ENCODE peak calls at places on chromosomes 13 and 19, in six cellular contexts. Y, W, M, S, H and G are unnamed samples.

GRCh38 chr19:55585658-55586339 is 5.2 kb upstream of the ZNF579 start:
- DNase-seq in Y (no peak), W (peak; percentile 60), M (peak; percentile 90), S (no peak), H (no peak), G (peak; percentile 89)

GRCh38 chr13:32080328-32080744 is 48.8 kb downstream of the FRY start:
- DNase-seq in Y (no peak), W (no peak), M (no peak), S (no peak), H (no peak), G (no peak)

GRCh38 chr19:368624-369020 is 24.0 kb upstream of the MIER2 start:
- DNase-seq in Y (no peak), W (no peak), M (no peak), S (no peak), H (no peak), G (no peak)

GRCh38 chr19:58563034-58563573 is 4.7 kb upstream of the UBE2M start:
- DNase-seq in Y (no peak), W (peak; percentile 33), M (peak; percentile 50), S (no peak), H (no peak), G (no peak)

GRCh38 chr19:3547301-3547731 is 8.3 kb downstream of the TEKTIP1 start:
- DNase-seq in Y (peak; percentile 24), W (peak; percentile 53), M (no peak), S (no peak), H (no peak), G (peak; percentile 27)

GRCh38 chr19:31349160-31349881 is at the start of gene TSHZ3:
- DNase-seq in Y (peak; percentile 10), W (peak; percentile 84), M (peak; percentile 85), S (no peak), H (no peak), G (peak; percentile 83)

GRCh38 chr19:19068659-19069509 is 5.1 kb downstream of the SLC25A42 start:
- DNase-seq in Y (no peak), W (no peak), M (no peak), S (no peak), H (peak; percentile 74), G (no peak)

GRCh38 chr19:12156254-12157058 is at the start of gene ZNF625:
- DNase-seq in Y (peak; percentile 91), W (peak; percentile 77), M (peak; percentile 99), S (peak; percentile 71), H (peak; percentile 47), G (peak; percentile 97)

GRCh38 chr19:29105629-29106352 is 107.2 kb downstream of the UQCRFS1 start:
- DNase-seq in Y (no peak), W (no peak), M (peak; percentile 17), S (no peak), H (no peak), G (peak; percentile 52)

GRCh38 chr13:67134322-67135129 is 95.6 kb downstream of the PCDH9 start:
- DNase-seq in Y (no peak), W (no peak), M (no peak), S (no peak), H (no peak), G (no peak)

GRCh38 chr13:20403826-20404225 is 121.8 kb downstream of the CRYL1 start:
- DNase-seq in Y (no peak), W (no peak), M (no peak), S (no peak), H (no peak), G (no peak)

GRCh38 chr13:73075546-73075945 is 16.7 kb downstream of the KLF5 start:
- DNase-seq in Y (no peak), W (no peak), M (peak; percentile 91), S (no peak), H (no peak), G (peak; percentile 23)

GRCh38 chr19:51687791-51688664 is 5.1 kb upstream of the SPACA6 start:
- DNase-seq in Y (peak; percentile 62), W (peak; percentile 86), M (peak; percentile 83), S (peak; percentile 54), H (no peak), G (peak; percentile 72)

GRCh38 chr19:21749090-21749489 is 18.3 kb downstream of the ZNF100 start:
- DNase-seq in Y (no peak), W (peak; percentile 14), M (no peak), S (no peak), H (no peak), G (no peak)

GRCh38 chr13:22883961-22884360 is 296.8 kb upstream of the SGCG start:
- DNase-seq in Y (no peak), W (no peak), M (no peak), S (no peak), H (no peak), G (peak; percentile 54)

GRCh38 chr13:40401911-40402776 is 264.3 kb downstream of the FOXO1 start:
- DNase-seq in Y (peak; percentile 89), W (peak; percentile 96), M (no peak), S (peak; percentile 88), H (no peak), G (no peak)

GRCh38 chr19:30596268-30596667 is 224.1 kb downstream of the ZNF536 start:
- DNase-seq in Y (no peak), W (no peak), M (no peak), S (no peak), H (no peak), G (no peak)

GRCh38 chr13:106497079-106497478 is 38.4 kb downstream of the EFNB2 start:
- DNase-seq in Y (no peak), W (no peak), M (no peak), S (no peak), H (no peak), G (no peak)

GRCh38 chr19:41575998-41576397 is at the start of gene CEACAM21:
- DNase-seq in Y (no peak), W (no peak), M (no peak), S (no peak), H (peak; percentile 48), G (no peak)

GRCh38 chr13:105047676-105048295 is 1487.7 kb downstream of the EFNB2 start:
- DNase-seq in Y (no peak), W (no peak), M (no peak), S (no peak), H (no peak), G (no peak)

GRCh38 chr13:37492741-37493514 is 105.6 kb downstream of the POSTN start:
- DNase-seq in Y (no peak), W (peak; percentile 87), M (no peak), S (no peak), H (peak; percentile 32), G (no peak)

GRCh38 chr19:23992348-23992747 is 77.7 kb downstream of the ZNF726 start:
- DNase-seq in Y (no peak), W (no peak), M (no peak), S (no peak), H (peak; percentile 38), G (no peak)
- H3K27ac ChIP-seq in Y (no peak overlapping the region), W (no peak overlapping the region), M (no peak overlapping the region), S (no peak overlapping the region), H (no peak overlapping the region), G (no peak overlapping the region)

DNA sequence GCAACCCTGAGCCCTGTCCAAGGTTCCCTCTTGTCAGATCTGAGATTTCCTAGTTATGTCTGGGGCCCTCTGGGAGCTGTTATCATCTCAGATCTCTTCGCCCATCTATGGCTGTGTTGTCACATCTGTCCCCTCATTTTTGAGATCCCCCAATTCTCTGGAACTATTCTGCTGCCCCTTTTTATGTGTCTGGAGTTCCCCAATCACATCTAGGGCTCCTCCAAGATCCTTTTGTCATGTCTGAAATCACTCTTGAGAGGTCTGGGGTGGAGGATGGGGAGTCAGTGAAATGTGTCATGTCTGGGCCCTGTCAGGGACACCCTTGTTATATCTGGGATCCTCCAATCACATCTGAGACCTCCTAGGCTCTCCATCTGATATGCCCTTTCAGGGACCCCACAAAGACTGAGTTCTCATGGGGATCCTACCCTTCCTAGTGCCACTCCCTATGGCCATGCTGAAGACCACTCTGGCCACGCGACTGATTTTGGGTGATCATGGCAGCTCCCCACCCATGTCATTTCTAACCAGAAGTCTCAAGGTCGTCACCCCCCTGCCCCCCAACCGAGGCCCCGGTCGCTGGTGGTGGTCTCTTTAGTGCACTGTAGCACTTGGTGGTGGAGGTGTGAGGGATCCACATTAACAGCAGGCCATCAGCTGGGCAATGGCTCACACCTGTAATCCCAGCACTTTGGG is 3.8 kb upstream of the MYBPC2 start:
- DNase-seq in Y (no peak), W (no peak), M (no peak), S (no peak), H (no peak), G (no peak)
- H3F3A ChIP-seq in Y (no peaks in the 10 kb centered on the region), W (no peaks in the 10 kb centered on the region), M (peaks cover 20% of the 10 kb centered on the region), S (no peaks in the 10 kb centered on the region), H (no peaks in the 10 kb centered on the region), G (peaks cover 4% of the 10 kb centered on the region)

DNA sequence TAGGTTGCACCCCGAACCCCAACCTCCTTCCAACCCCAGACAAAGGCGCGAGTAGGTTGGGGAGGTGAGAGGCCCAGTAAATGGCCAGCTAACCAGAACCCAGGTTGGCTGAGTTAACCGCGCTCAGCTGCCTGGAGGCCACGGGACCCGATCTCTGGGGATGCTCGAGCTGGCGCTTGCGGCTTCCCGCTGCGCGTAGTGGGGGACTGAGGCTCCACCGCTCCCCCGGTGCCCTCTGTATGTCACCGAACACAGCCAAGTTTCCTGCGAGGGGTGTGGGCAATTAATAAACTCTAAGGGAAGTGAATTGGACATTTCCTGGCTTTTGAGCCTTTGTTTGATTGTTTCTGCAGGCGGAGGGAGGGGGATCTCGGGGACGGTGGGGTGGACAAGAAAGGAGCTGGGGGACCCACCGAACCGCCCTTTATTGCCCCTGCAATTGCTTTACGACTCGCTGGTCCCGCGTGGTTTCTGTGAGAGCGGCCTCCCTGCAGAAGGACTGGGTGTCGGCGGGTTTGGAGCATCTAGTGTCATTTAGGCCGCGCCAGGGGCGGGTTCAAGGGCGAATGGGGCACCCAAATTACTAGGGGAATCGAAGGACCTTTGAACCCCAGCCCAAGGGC is 3.5 kb upstream of the ZIC5 start:
- DNase-seq in Y (no peak), W (no peak), M (peak; percentile 76), S (no peak), H (no peak), G (peak; percentile 53)
- TF ChIP-seq EZH2 in Y (no peak), W (no peak), M (no peak), S (no peak), H (no peak), G (peak; percentile 4)

GRCh38 chr13:111414341-111414740 is 93.9 kb downstream of the TEX29 start:
- DNase-seq in Y (no peak), W (no peak), M (no peak), S (no peak), H (no peak), G (no peak)
- H3K27ac ChIP-seq in Y (no peak overlapping the region), W (no peak overlapping the region), M (no peak overlapping the region), S (no peak overlapping the region), H (no peak overlapping the region), G (no peak overlapping the region)

DNA sequence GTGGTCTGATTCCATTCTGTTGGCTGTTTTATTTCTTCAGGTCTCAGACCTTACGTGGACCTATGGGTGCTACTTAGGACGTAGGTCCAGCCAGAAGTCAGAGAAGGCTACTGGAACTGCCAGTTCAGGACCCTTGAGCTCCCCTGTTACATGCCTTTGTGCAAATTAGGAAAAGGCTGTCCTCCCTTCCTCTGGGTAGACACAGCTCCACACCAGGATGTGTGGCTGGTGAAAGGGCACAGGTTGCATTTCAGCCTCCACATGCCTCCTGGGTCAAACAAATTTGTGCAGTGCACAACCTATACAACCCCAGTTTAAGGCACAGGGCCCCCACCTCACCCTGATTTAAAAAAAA is 43.9 kb upstream of the MAP3K10 start:
- DNase-seq in Y (no peak), W (no peak), M (no peak), S (no peak), H (no peak), G (no peak)
- H3F3A ChIP-seq in Y (no peaks in the 10 kb centered on the region), W (peaks cover 24% of the 10 kb centered on the region), M (no peaks in the 10 kb centered on the region), S (no peaks in the 10 kb centered on the region), H (peaks cover 42% of the 10 kb centered on the region), G (no peaks in the 10 kb centered on the region)

DNA sequence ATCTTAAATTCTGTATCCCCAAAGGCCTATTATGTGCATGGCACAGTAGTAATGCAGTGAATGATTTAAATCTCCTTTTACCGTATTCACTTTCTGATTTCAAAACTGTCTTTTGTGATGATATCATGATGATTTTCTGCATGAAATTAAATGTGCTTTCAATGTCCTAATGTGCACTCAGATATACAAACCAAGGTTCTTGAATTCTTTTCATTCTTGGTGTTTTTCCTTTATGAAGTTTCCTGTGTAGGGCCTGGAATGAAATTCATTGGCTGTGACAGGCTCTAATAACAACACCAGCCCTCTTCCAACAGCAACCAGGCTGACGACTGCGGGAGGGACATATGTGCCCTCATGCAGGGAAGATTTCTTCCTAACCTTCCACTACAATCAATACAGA is 1052.0 kb downstream of the DIAPH3 start:
- DNase-seq in Y (no peak), W (peak; percentile 0), M (no peak), S (no peak), H (no peak), G (no peak)
- TF ChIP-seq EZH2 in Y (no peak), W (no peak), M (no peak), S (no peak), H (no peak), G (no peak)